ENCODE peak calls at places on chromosomes 6 and 20, in five cellular contexts. M is A549; Y is fibroblast of lung; B is right lobe of liver; O is CD4-positive, CD25-positive, alpha-beta regulatory T cell. T is an unnamed sample.

GRCh38 chr6:50850223-50850751 is 31.6 kb downstream of the TFAP2B start:
- DNase-seq in Y (no peak), B (no peak), O (no peak), M (no peak), T (no peak)

GRCh38 chr6:145544031-145544430 is 191.3 kb downstream of the EPM2A start:
- DNase-seq in O (no peak), M (peak), B (no peak), Y (peak), T (no peak)

GRCh38 chr6:126531840-126532239 is 191.9 kb downstream of the CENPW start:
- DNase-seq in O (peak), Y (no peak), B (no peak), M (peak), T (no peak)

GRCh38 chr6:29926795-29927427 is 15.4 kb upstream of the HLA-A start:
- DNase-seq in Y (peak), O (peak), B (peak), M (peak), T (peak)

GRCh38 chr6:38713812-38714211 is 1.3 kb upstream of the DNAH8 start:
- DNase-seq in O (peak), M (no peak), Y (no peak), B (no peak), T (peak)

GRCh38 chr6:38482466-38482865 is 157.3 kb downstream of the BTBD9 start:
- DNase-seq in Y (peak), O (no peak), M (no peak), B (no peak), T (no peak)

GRCh38 chr6:84453499-84453898 is 226.1 kb upstream of the CEP162 start:
- DNase-seq in M (no peak), Y (no peak), O (no peak), B (no peak), T (no peak)

GRCh38 chr6:30610065-30610464 is 7.0 kb downstream of the PPP1R10 start:
- DNase-seq in M (no peak), Y (no peak), O (no peak), B (no peak), T (no peak)

GRCh38 chr6:17059022-17059421 is 42.8 kb upstream of the STMND1 start:
- DNase-seq in O (no peak), B (no peak), Y (no peak), M (no peak), T (no peak)

GRCh38 chr6:8904754-8905153 is 469.4 kb upstream of the SLC35B3 start:
- DNase-seq in O (no peak), B (no peak), Y (no peak), M (peak), T (no peak)

GRCh38 chr6:154197176-154197850 is 158.3 kb downstream of the OPRM1 start:
- DNase-seq in O (peak), Y (peak), B (no peak), M (no peak), T (no peak)

GRCh38 chr20:33556237-33556636 is 66.3 kb downstream of the CBFA2T2 start:
- DNase-seq in B (no peak), Y (no peak), M (no peak), O (no peak), T (no peak)

GRCh38 chr6:84415068-84415467 is 187.6 kb upstream of the CEP162 start:
- DNase-seq in B (no peak), Y (no peak), O (no peak), M (no peak), T (no peak)

GRCh38 chr20:59472059-59472458 is 132.3 kb upstream of the PHACTR3 start:
- DNase-seq in B (no peak), M (no peak), Y (no peak), O (no peak), T (no peak)

GRCh38 chr20:9609892-9610502 is 95.6 kb downstream of the LAMP5 start:
- DNase-seq in B (no peak), M (peak), O (peak), Y (peak), T (no peak)

GRCh38 chr6:1325471-1326309 is 13.8 kb downstream of the FOXQ1 start:
- DNase-seq in B (no peak), M (peak), O (no peak), Y (peak), T (no peak)

GRCh38 chr20:63132715-63133471 is 83.0 kb downstream of the YTHDF1 start:
- DNase-seq in O (no peak), Y (no peak), M (no peak), B (peak), T (no peak)

GRCh38 chr20:51583499-51583898 is 41.0 kb upstream of the NFATC2 start:
- DNase-seq in Y (no peak), B (no peak), M (no peak), O (no peak), T (no peak)

GRCh38 chr6:37208793-37209192 is 38.8 kb downstream of the PIM1 start:
- DNase-seq in O (no peak), M (no peak), Y (no peak), B (no peak), T (no peak)

GRCh38 chr20:63791497-63792156 is 39.4 kb downstream of the ZBTB46 start:
- DNase-seq in Y (no peak), M (no peak), O (no peak), B (no peak), T (no peak)

GRCh38 chr6:82441047-82441770 is 77.6 kb downstream of the TPBG start:
- DNase-seq in O (no peak), M (no peak), Y (no peak), B (no peak), T (no peak)

GRCh38 chr6:42571611-42572342 is 7.9 kb downstream of the UBR2 start:
- DNase-seq in M (no peak), O (no peak), Y (peak), B (no peak), T (no peak)

GRCh38 chr6:132830236-132830799 is 15.9 kb downstream of the RPS12 start:
- DNase-seq in Y (peak), O (no peak), M (peak), B (no peak), T (no peak)

GRCh38 chr6:72784581-72784980 is 162.7 kb downstream of the KCNQ5 start:
- DNase-seq in M (peak), O (no peak), Y (peak), B (no peak), T (no peak)

GRCh38 chr20:13333793-13334192 is 112.7 kb downstream of the ISM1 start:
- DNase-seq in Y (peak), B (no peak), O (no peak), M (peak), T (no peak)

GRCh38 chr6:125658759-125659431 is 90.5 kb upstream of the HEY2 start:
- DNase-seq in M (peak), Y (no peak), B (no peak), O (no peak), T (no peak)

GRCh38 chr6:135212020-135212806 is 31.1 kb downstream of the MYB start:
- DNase-seq in O (peak), B (no peak), M (no peak), Y (peak), T (no peak)

GRCh38 chr6:37134622-37135191 is 35.2 kb upstream of the PIM1 start:
- DNase-seq in O (peak), Y (peak), B (no peak), M (peak), T (peak)

GRCh38 chr6:157276134-157276532 is 47.2 kb downstream of the TMEM242 start:
- DNase-seq in Y (no peak), M (no peak), O (no peak), B (no peak), T (no peak)

GRCh38 chr6:157272866-157273755 is 50.2 kb downstream of the TMEM242 start:
- DNase-seq in Y (no peak), O (peak), M (no peak), B (no peak), T (peak)

GRCh38 chr6:157273756-157274088 is 49.6 kb downstream of the TMEM242 start:
- DNase-seq in B (no peak), O (peak), Y (peak), M (peak), T (peak)

GRCh38 chr6:157274116-157274470 is 49.2 kb downstream of the TMEM242 start:
- DNase-seq in Y (peak), O (no peak), M (no peak), B (no peak), T (no peak)

DNA sequence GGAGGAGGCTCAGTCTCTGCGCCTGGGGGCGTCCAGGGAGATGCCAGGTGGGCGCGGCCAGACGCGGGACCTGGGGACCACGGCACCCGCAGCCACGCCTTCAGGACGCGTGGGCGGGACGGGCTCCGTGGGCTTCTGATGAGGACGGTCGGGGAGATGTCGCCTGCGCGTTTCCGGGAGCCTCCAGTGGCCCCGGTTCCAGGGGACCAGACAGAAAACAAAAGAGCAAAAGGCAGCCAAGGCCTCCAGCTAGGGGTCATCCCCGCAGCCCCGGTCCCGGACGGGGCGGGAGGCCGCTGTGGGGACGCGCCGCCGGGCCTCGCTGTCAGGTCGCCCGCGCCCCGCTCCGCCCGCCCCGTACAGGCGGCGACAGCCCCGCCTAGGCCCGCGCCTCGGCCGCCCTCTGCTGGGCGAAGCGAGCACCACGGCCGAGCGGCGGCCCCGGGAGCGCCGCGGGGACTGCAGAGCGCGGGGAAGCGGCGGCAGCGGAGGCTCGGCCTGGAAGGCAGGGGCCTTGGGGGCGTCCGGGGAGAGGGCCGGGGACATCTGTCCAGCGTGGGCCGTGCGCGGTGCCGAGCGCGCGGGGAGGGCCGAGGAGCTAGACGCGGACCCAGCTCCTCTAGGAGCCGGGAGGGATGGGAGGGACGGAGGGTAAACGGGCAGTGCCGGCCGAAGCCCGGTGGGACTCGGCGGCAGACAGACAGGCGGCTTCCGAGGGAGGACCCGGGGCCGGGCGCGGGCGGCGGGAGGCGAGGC is 48.7 kb downstream of the TMEM242 start:
- DNase-seq in M (peak), B (peak), O (peak), Y (peak), T (peak)
- H3K27ac ChIP-seq in M (peak), B (peak), O (peak), Y (peak), T (peak)

DNA sequence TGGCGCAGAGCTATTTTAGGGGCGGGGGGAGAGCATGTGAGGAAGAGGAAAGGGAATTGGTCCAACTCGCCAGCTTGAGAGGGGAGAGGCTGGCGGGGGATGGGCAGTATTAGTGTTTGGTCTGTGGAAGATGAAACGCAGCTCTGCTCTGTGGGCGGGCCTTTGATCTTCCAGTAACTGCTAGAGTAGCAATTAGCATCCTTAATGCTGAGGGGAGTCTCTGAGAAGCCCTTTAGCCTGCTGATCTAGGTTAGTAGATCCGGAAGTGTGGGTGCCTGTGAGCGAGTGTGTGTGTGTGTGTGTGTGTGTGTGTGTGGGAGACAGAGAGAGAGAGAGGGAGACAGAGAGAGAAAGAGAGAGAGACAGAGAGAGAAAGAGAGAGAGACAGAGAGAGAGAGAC is 117.2 kb upstream of the BACH2 start:
- DNase-seq in B (no peak), M (no peak), O (peak), Y (peak), T (peak)
- H3K4me3 ChIP-seq in B (no peak), M (no peak), O (peak), Y (peak), T (peak)

GRCh38 chr6:105492706-105493673 is 90.1 kb upstream of the PREP start:
- DNase-seq in M (peak), O (peak), B (no peak), Y (no peak), T (no peak)
- H3K27ac ChIP-seq in M (peak), O (no peak), B (no peak), Y (no peak), T (no peak)

GRCh38 chr6:123030292-123030691 is 34.3 kb downstream of the CLVS2 start:
- DNase-seq in Y (no peak), O (no peak), M (peak), B (no peak), T (no peak)
- H3K4me3 ChIP-seq in Y (no peak), O (no peak), M (no peak), B (no peak), T (no peak)

GRCh38 chr6:69610073-69610472 is 186.7 kb downstream of the LMBRD1 start:
- DNase-seq in B (no peak), Y (no peak), O (no peak), M (no peak), T (no peak)
- H3K27ac ChIP-seq in B (no peak), Y (no peak), O (no peak), M (no peak), T (no peak)

GRCh38 chr20:17965042-17965697 is 3.4 kb downstream of the SNX5 start:
- DNase-seq in B (no peak), O (peak), M (no peak), Y (peak), T (no peak)

GRCh38 chr20:17968366-17969275 is at the start of the genes MGME1 and SNX5:
- DNase-seq in Y (peak), M (peak), O (peak), B (peak), T (peak)

GRCh38 chr20:17967595-17968365 is 814 bp downstream of the SNX5 start:
- DNase-seq in B (no peak), O (peak), M (no peak), Y (peak), T (no peak)

GRCh38 chr20:17964632-17965031 is 4.0 kb downstream of the SNX5 start:
- DNase-seq in O (no peak), M (no peak), B (no peak), Y (no peak), T (no peak)

DNA sequence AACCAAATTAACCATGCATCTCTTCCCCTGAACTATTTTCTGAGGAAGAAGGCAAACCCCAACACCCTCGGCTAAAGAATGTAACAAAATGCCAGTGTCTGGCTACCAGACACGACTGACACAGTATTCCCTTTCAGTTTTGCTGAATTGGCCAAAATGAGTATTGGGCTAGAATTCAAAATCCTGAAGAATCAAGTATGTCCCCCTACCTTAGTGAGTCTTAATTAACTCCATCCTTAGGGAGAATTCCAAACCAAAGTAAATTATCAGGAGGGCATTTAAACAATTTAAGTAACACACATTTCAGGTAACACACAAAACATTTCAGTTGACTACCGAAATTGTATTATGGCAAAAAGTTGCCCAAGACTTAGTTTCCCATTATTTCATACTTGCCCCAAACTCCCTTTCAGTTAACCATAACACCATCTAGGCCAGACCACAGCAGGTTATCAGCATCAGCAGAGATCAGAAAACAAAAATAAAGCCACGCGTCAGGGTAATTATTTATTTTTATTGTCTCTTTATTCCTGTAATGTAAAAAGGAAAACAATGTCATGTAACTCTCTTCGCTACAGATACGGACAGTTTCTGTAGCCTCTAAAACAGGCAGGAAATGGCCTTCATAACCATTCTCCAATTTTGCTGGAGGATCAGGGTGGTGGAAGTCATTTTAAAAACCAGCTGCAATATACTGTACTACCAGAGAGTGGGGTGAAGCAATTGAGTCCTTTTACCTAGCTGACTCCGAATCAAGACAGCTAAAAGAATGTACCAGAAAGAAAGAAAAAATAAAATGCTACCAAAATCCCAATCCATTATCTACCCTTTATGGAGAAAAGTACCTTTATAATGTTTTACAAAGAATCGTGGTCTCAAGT is 1.9 kb downstream of the SNX5 start:
- DNase-seq in O (peak), B (no peak), M (peak), Y (peak), T (peak)
- H3K4me3 ChIP-seq in O (peak), B (peak), M (peak), Y (peak), T (peak)

DNA sequence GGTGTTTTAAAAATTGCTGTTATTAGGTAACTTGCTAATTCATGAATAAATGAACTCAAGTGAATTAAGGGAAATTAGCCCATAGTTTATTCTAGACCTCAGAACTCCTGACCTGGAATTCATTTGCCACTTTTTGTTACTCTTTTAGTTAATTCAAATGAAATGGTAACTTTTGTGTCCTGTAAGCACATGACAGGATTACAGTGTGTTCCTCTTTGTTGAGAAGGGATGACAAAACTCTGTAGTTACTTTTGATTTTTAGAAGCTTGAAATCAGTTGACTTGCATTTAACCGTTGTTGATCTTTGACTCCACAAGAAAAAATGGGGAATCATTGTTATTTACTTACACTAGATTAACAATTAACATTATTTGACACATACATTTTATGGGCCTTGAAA is 6.2 kb downstream of the SLC9A8 start:
- DNase-seq in O (no peak), M (no peak), Y (no peak), B (no peak), T (no peak)
- H3K27ac ChIP-seq in O (no peak), M (no peak), Y (no peak), B (no peak), T (no peak)

GRCh38 chr6:105193647-105194046 is 13.8 kb upstream of the POPDC3 start:
- DNase-seq in B (no peak), O (no peak), M (no peak), Y (peak), T (no peak)
- H3K4me3 ChIP-seq in B (no peak), O (no peak), M (no peak), Y (no peak), T (no peak)

GRCh38 chr20:48880331-48880730 is 41.2 kb upstream of the ARFGEF2 start:
- DNase-seq in B (no peak), O (no peak), Y (no peak), M (no peak), T (no peak)
- H3K27ac ChIP-seq in B (no peak), O (no peak), Y (no peak), M (no peak), T (no peak)

T was measured in CD4-positive, alpha-beta memory T cell.